ENCODE peak calls at places on chromosome 18, in nine cellular contexts. I is astrocyte; C is ACHN; T is neuronal stem cell; S is NCI-H1105; M is cortex of kidney; A is central memory CD4-positive, alpha-beta T cell; Y is T-helper 22 cell; K is substantia nigra. V is an unnamed sample.

GRCh38 chr18:52376104-52376503 is 36.1 kb downstream of the DCC start:
- DNase-seq in A (no peak), C (no peak), I (no peak), Y (no peak), K (no peak), M (no peak), S (no peak), T (no peak), V (no peak)

GRCh38 chr18:36693931-36694661 is 134.7 kb downstream of the TPGS2 start:
- DNase-seq in M (no peak), Y (no peak), C (no peak), A (no peak), I (no peak), T (no peak), S (peak; percentile 16), K (no peak), V (peak; percentile 90)

GRCh38 chr18:55236150-55236931 is 277.1 kb upstream of the CCDC68 start:
- DNase-seq in Y (no peak), I (peak; percentile 55), T (no peak), S (no peak), K (no peak), M (no peak), A (no peak), C (no peak), V (no peak)

GRCh38 chr18:63427566-63427965 is 5.3 kb upstream of the VPS4B start:
- DNase-seq in M (no peak), T (no peak), A (no peak), I (no peak), Y (no peak), K (no peak), C (peak; percentile 9), S (no peak), V (no peak)

GRCh38 chr18:3995476-3996102 is 459.5 kb downstream of the DLGAP1 start:
- DNase-seq in T (peak; percentile 68), S (peak; percentile 7), I (peak; percentile 39), A (peak; percentile 30), Y (no peak), K (no peak), C (peak; percentile 73), M (no peak), V (peak; percentile 65)

GRCh38 chr18:23723121-23723520 is 33.9 kb downstream of the LAMA3 start:
- DNase-seq in Y (no peak), M (no peak), A (no peak), T (no peak), C (no peak), K (no peak), S (no peak), I (peak; percentile 30), V (no peak)

GRCh38 chr18:58051765-58052460 is 7.9 kb downstream of the NEDD4L start:
- DNase-seq in S (no peak), Y (no peak), A (no peak), I (no peak), C (peak; percentile 55), K (no peak), T (no peak), M (no peak), V (no peak)

GRCh38 chr18:28063181-28063790 is 113.6 kb downstream of the CDH2 start:
- DNase-seq in T (no peak), M (no peak), A (no peak), Y (no peak), K (no peak), C (no peak), S (no peak), I (peak; percentile 67), V (no peak)

GRCh38 chr18:54112356-54112755 is 112.1 kb downstream of the MBD2 start:
- DNase-seq in C (no peak), K (no peak), T (no peak), A (no peak), S (no peak), I (no peak), M (no peak), Y (no peak), V (no peak)

GRCh38 chr18:42925036-42925435 is 190.4 kb downstream of the RIT2 start:
- DNase-seq in C (no peak), K (no peak), M (no peak), T (no peak), A (no peak), S (no peak), Y (no peak), I (no peak), V (no peak)

GRCh38 chr18:32714571-32715148 is 58.2 kb downstream of the KLHL14 start:
- DNase-seq in M (no peak), I (peak; percentile 48), S (peak; percentile 60), K (peak; percentile 4), T (peak; percentile 65), A (no peak), Y (no peak), C (peak; percentile 65), V (peak; percentile 74)

GRCh38 chr18:63346031-63346430 is 21.0 kb downstream of the KDSR start:
- DNase-seq in T (no peak), A (no peak), I (no peak), K (no peak), S (peak; percentile 12), C (no peak), Y (no peak), M (no peak), V (no peak)

GRCh38 chr18:70169747-70170146 is 35.7 kb downstream of the RTTN start:
- DNase-seq in A (no peak), Y (no peak), T (no peak), C (peak; percentile 68), M (no peak), K (no peak), S (no peak), I (no peak), V (no peak)

GRCh38 chr18:35949903-35950627 is 22.4 kb upstream of the RMP24 start:
- DNase-seq in Y (peak; percentile 8), C (peak; percentile 62), M (no peak), K (peak; percentile 32), S (peak; percentile 24), I (peak; percentile 51), T (peak; percentile 77), A (peak; percentile 59), V (peak; percentile 68)

GRCh38 chr18:31598021-31598805 is 6.5 kb downstream of the TTR start:
- DNase-seq in S (no peak), A (no peak), Y (no peak), T (no peak), I (no peak), M (no peak), K (no peak), C (no peak), V (no peak)

GRCh38 chr18:12092398-12093229 is 1.0 kb upstream of the ANKRD62 start:
- DNase-seq in I (no peak), M (no peak), C (no peak), Y (no peak), T (no peak), K (no peak), A (no peak), S (peak; percentile 12), V (peak; percentile 44)

GRCh38 chr18:61183798-61184197 is 149.4 kb upstream of the CDH20 start:
- DNase-seq in K (no peak), A (no peak), C (no peak), T (no peak), I (no peak), Y (no peak), S (no peak), M (no peak), V (no peak)

GRCh38 chr18:48805826-48806535 is 144.8 kb downstream of the SMAD7 start:
- DNase-seq in K (no peak), S (no peak), C (no peak), T (no peak), Y (no peak), M (no peak), A (no peak), I (no peak), V (no peak)

GRCh38 chr18:9711361-9712129 is 3.4 kb downstream of the RAB31 start:
- DNase-seq in I (no peak), K (no peak), S (no peak), C (no peak), Y (no peak), A (no peak), T (no peak), M (no peak), V (peak; percentile 19)

GRCh38 chr18:63844254-63844653 is 43.3 kb upstream of the SERPINB2 start:
- DNase-seq in T (peak; percentile 20), Y (no peak), M (no peak), C (peak; percentile 39), S (peak; percentile 33), K (no peak), I (peak; percentile 7), A (no peak), V (peak; percentile 3)

GRCh38 chr18:25425030-25425429 is 73.1 kb upstream of the ZNF521 start:
- DNase-seq in K (no peak), S (no peak), A (no peak), M (no peak), Y (no peak), C (no peak), T (no peak), I (no peak), V (no peak)

GRCh38 chr18:50458366-50458765 is 83.5 kb downstream of the SKA1 start:
- DNase-seq in K (no peak), Y (no peak), M (no peak), A (no peak), T (no peak), I (no peak), C (no peak), S (no peak), V (no peak)

GRCh38 chr18:46406539-46406932 is 250.5 kb downstream of the LOXHD1 start:
- DNase-seq in I (no peak), T (no peak), S (peak; percentile 76), Y (no peak), A (no peak), M (no peak), C (no peak), K (no peak), V (peak; percentile 54)

GRCh38 chr18:77063256-77063655 is 69.3 kb downstream of the MBP start:
- DNase-seq in I (peak; percentile 76), K (no peak), Y (peak; percentile 80), A (peak; percentile 80), T (no peak), C (peak; percentile 15), M (no peak), S (no peak), V (no peak)

GRCh38 chr18:31274915-31275314 is 43.0 kb upstream of the DSG1 start:
- DNase-seq in M (no peak), S (peak; percentile 74), T (no peak), Y (no peak), A (no peak), I (peak; percentile 72), K (no peak), C (no peak), V (peak; percentile 88)

GRCh38 chr18:49784427-49785185 is 28.7 kb downstream of the ACAA2 start:
- DNase-seq in A (no peak), S (no peak), Y (no peak), I (no peak), C (no peak), T (no peak), K (no peak), M (no peak), V (no peak)

GRCh38 chr18:79458131-79458838 is 62.6 kb downstream of the NFATC1 start:
- DNase-seq in T (peak; percentile 42), C (peak; percentile 49), S (no peak), I (peak; percentile 91), Y (no peak), A (no peak), K (no peak), M (no peak), V (no peak)

GRCh38 chr18:26465431-26465830 is 82.9 kb downstream of the KCTD1 start:
- DNase-seq in K (no peak), C (no peak), M (no peak), I (no peak), S (no peak), A (no peak), T (no peak), Y (no peak), V (no peak)

GRCh38 chr18:35028556-35028955 is 12.7 kb upstream of the MAPRE2 start:
- DNase-seq in T (no peak), A (no peak), C (no peak), S (no peak), M (no peak), Y (no peak), I (peak; percentile 61), K (no peak), V (no peak)

GRCh38 chr18:51621103-51621969 is 423.9 kb upstream of the MEX3C start:
- DNase-seq in S (peak; percentile 72), Y (no peak), T (peak; percentile 81), K (peak; percentile 60), C (peak; percentile 37), M (no peak), I (peak; percentile 22), A (no peak), V (peak; percentile 84)

GRCh38 chr18:76558881-76559667 is 64.0 kb upstream of the ZNF516 start:
- DNase-seq in Y (no peak), M (no peak), S (no peak), I (peak; percentile 59), C (no peak), T (no peak), K (no peak), A (no peak), V (no peak)

V was measured in COR-L47.